ENCODE peak calls at places on chromosomes 7 and 10, in eight cellular contexts. O, J, N, F, T, P, W and B are unnamed samples.
A peak's percentile ranks its signal among the peaks of the same experiment; 100 is the strongest.

GRCh38 chr7:28144266-28144665 is 36.3 kb downstream of the JAZF1 start:
- DNase-seq in O (no peak), J (no peak), N (no peak), F (no peak), T (peak; percentile 37), P (no peak), W (peak; percentile 70), B (no peak)

GRCh38 chr7:106755641-106756040 is 94.7 kb upstream of the CCDC71L start:
- DNase-seq in O (no peak), J (no peak), N (no peak), F (no peak), T (no peak), P (no peak), W (no peak), B (no peak)

GRCh38 chr7:106848851-106849442 is 16.1 kb upstream of the PIK3CG start:
- DNase-seq in O (peak; percentile 51), J (no peak), N (no peak), F (no peak), T (no peak), P (no peak), W (no peak), B (no peak)

GRCh38 chr10:71970331-71970730 is 6.1 kb downstream of the CHST3 start:
- DNase-seq in O (peak; percentile 69), J (peak; percentile 75), N (no peak), F (no peak), T (no peak), P (peak; percentile 58), W (peak; percentile 60), B (no peak)

GRCh38 chr7:79502151-79502550 is 48.7 kb upstream of the MAGI2 start:
- DNase-seq in O (peak; percentile 7), J (no peak), N (no peak), F (no peak), T (peak; percentile 16), P (no peak), W (no peak), B (no peak)

GRCh38 chr7:81430150-81430549 is 339.7 kb downstream of the HGF start:
- DNase-seq in O (no peak), J (no peak), N (no peak), F (no peak), T (no peak), P (no peak), W (no peak), B (no peak)

GRCh38 chr7:44258423-44258760 is 57.6 kb downstream of the YKT6 start:
- DNase-seq in O (no peak), J (no peak), N (no peak), F (no peak), T (no peak), P (no peak), W (no peak), B (no peak)

GRCh38 chr10:3500408-3500856 is 284.6 kb downstream of the KLF6 start:
- DNase-seq in O (no peak), J (peak; percentile 90), N (no peak), F (no peak), T (no peak), P (peak; percentile 65), W (no peak), B (peak; percentile 94)

GRCh38 chr7:151822541-151823181 is 54.3 kb downstream of the PRKAG2 start:
- DNase-seq in O (no peak), J (no peak), N (no peak), F (no peak), T (peak; percentile 6), P (no peak), W (no peak), B (no peak)

GRCh38 chr7:151825711-151826110 is 51.2 kb downstream of the PRKAG2 start:
- DNase-seq in O (no peak), J (no peak), N (no peak), F (no peak), T (no peak), P (no peak), W (no peak), B (no peak)

GRCh38 chr7:151824285-151824950 is 52.5 kb downstream of the PRKAG2 start:
- DNase-seq in O (no peak), J (no peak), N (no peak), F (no peak), T (peak; percentile 12), P (no peak), W (no peak), B (no peak)

GRCh38 chr7:151821806-151822540 is 54.9 kb downstream of the PRKAG2 start:
- DNase-seq in O (no peak), J (no peak), N (no peak), F (no peak), T (no peak), P (no peak), W (no peak), B (no peak)

DNA sequence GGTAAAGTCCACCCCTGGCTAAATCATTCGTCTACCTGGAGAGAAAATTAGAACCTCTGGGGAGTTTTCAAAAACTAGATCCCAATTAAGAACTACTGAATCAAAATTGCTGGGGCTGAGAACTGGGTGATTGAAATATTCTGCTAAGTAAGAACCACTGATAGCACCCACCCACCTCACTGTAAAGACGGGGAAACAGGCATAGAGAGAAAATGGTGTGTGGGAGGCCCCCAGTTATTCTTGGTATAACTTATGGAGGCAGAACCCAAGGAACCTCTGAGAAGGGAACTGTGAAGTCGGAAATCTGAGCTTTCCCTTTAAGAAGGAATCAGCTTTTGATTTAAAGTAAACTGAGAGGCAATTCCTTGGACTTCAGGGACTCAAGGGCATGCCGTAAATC is 53.1 kb downstream of the PRKAG2 start:
- DNase-seq in O (no peak), J (no peak), N (no peak), F (no peak), T (no peak), P (no peak), W (no peak), B (no peak)
- H3K4me3 ChIP-seq in O (no peak overlapping the region), J (peak overlapping the region; percentile 7), N (no peak overlapping the region), F (no peak overlapping the region), T (no peak overlapping the region), P (no peak overlapping the region), W (no peak overlapping the region), B (peak overlapping the region; percentile 10)

GRCh38 chr7:148709019-148709418 is 10.3 kb downstream of the CUL1 start:
- DNase-seq in O (no peak), J (no peak), N (no peak), F (no peak), T (no peak), P (no peak), W (no peak), B (no peak)

GRCh38 chr7:148708026-148708685 is 9.5 kb downstream of the CUL1 start:
- DNase-seq in O (no peak), J (no peak), N (no peak), F (no peak), T (no peak), P (no peak), W (no peak), B (no peak)

GRCh38 chr7:148704189-148704588 is 5.5 kb downstream of the CUL1 start:
- DNase-seq in O (no peak), J (no peak), N (no peak), F (no peak), T (no peak), P (no peak), W (no peak), B (no peak)

GRCh38 chr7:148704966-148705365 is 6.3 kb downstream of the CUL1 start:
- DNase-seq in O (no peak), J (no peak), N (no peak), F (no peak), T (no peak), P (no peak), W (no peak), B (no peak)

GRCh38 chr7:148706368-148706767 is 7.7 kb downstream of the CUL1 start:
- DNase-seq in O (no peak), J (no peak), N (no peak), F (no peak), T (no peak), P (no peak), W (no peak), B (no peak)
- TF ChIP-seq CTCF in O (no peak), J (no peak), N (no peak), F (no peak), T (no peak), P (no peak), W (no peak), B (no peak)

GRCh38 chr10:79070611-79071534 is 2.1 kb downstream of the ZMIZ1 start:
- DNase-seq in O (peak; percentile 100), J (peak; percentile 98), N (no peak), F (no peak), T (peak; percentile 69), P (peak; percentile 91), W (peak; percentile 80), B (peak; percentile 98)

GRCh38 chr10:79073784-79074432 is 5.1 kb downstream of the ZMIZ1 start:
- DNase-seq in O (peak; percentile 71), J (peak; percentile 84), N (no peak), F (peak; percentile 35), T (peak; percentile 42), P (no peak), W (no peak), B (no peak)

GRCh38 chr10:79072994-79073654 is 4.4 kb downstream of the ZMIZ1 start:
- DNase-seq in O (peak; percentile 50), J (no peak), N (no peak), F (no peak), T (no peak), P (no peak), W (no peak), B (no peak)

GRCh38 chr10:79071535-79071923 is 2.8 kb downstream of the ZMIZ1 start:
- DNase-seq in O (no peak), J (no peak), N (no peak), F (no peak), T (no peak), P (no peak), W (no peak), B (no peak)

DNA sequence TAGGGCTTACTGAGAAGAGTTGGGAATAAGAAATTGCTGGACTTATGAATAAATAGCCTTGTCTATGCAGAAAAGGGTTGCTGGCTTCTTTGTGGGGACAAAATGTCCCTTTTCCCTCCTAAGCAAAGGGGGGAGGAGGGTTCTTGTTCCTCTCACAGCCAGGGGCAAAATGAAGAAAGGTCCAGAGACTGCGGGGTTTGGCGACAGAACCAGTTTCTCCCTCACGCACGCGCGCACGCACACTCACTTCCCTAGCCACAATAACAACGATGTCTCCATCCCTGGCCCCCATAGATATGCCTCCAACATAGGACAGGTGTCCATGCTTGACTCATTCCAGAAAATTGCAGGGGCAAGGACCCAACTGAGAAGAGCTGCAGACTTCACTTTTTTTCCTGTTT is 3.3 kb downstream of the ZMIZ1 start:
- DNase-seq in O (peak; percentile 68), J (no peak), N (no peak), F (no peak), T (peak; percentile 26), P (no peak), W (no peak), B (no peak)
- H3K4me1 ChIP-seq in O (peaks cover 39% of the 10 kb centered on the region), J (peaks cover 66% of the 10 kb centered on the region), N (peaks cover 61% of the 10 kb centered on the region), F (peaks cover 37% of the 10 kb centered on the region), T (peaks cover 32% of the 10 kb centered on the region), P (peaks cover 44% of the 10 kb centered on the region), W (peaks cover 62% of the 10 kb centered on the region), B (no peaks in the 10 kb centered on the region)

GRCh38 chr10:132847416-132847777 is 61.5 kb upstream of the NKX6-2 start:
- DNase-seq in O (no peak), J (peak; percentile 40), N (no peak), F (no peak), T (no peak), P (no peak), W (peak; percentile 21), B (no peak)

GRCh38 chr10:132846631-132847415 is 60.9 kb upstream of the NKX6-2 start:
- DNase-seq in O (no peak), J (peak; percentile 47), N (no peak), F (no peak), T (no peak), P (peak; percentile 24), W (no peak), B (no peak)

GRCh38 chr10:132848951-132849545 is 63.1 kb upstream of the NKX6-2 start:
- DNase-seq in O (no peak), J (peak; percentile 39), N (no peak), F (no peak), T (no peak), P (peak; percentile 28), W (no peak), B (no peak)

GRCh38 chr10:132848306-132848705 is 62.4 kb upstream of the NKX6-2 start:
- DNase-seq in O (no peak), J (peak; percentile 45), N (no peak), F (no peak), T (no peak), P (peak; percentile 27), W (peak; percentile 54), B (no peak)

DNA sequence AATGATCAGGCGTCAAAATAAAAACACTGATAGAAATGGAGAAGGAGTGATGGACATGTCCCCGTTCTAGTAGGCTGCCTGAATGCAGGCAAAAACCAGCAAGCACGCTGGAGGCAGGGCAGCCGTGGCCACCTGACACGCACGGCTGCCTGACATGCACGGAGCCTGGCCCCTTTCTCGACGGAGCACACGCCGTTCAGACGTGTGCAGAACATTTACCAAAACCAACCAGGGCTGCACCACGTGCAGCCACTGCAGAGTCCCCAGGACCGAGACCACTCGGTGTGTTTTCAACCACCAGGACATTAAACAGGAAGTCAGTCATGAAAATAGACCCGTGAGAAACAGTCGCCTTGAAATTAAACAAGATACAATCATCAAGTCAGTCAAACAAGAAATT is 61.9 kb upstream of the NKX6-2 start:
- DNase-seq in O (no peak), J (peak; percentile 54), N (no peak), F (no peak), T (no peak), P (peak; percentile 16), W (peak; percentile 28), B (no peak)
- H3K4me3 ChIP-seq in O (no peak overlapping the region), J (no peak overlapping the region), N (no peak overlapping the region), F (no peak overlapping the region), T (no peak overlapping the region), P (no peak overlapping the region), W (no peak overlapping the region), B (peak overlapping the region; percentile 7)